ENCODE peak calls at places on chromosome 7, in seven cellular contexts. H is cardiac fibroblast, R is lower lobe of right lung, U is thyroid gland, T is mesendoderm, K is right atrium auricular region, J is astrocyte of the spinal cord. G is an unnamed sample.

GRCh38 chr7:114574384-114574783 is 159.8 kb downstream of the FOXP2 start:
- DNase-seq in R (no peak), J (peak; percentile 34), T (peak; percentile 81), U (no peak), K (no peak), H (peak; percentile 75), G (peak; percentile 49)

GRCh38 chr7:46207931-46208634 is 287.0 kb upstream of the IGFBP3 start:
- DNase-seq in U (no peak), K (no peak), T (no peak), R (no peak), J (no peak), H (no peak), G (no peak)

GRCh38 chr7:183496-183895 is 8.9 kb upstream of the FAM20C start:
- DNase-seq in H (no peak), U (no peak), J (no peak), R (no peak), K (no peak), T (no peak), G (no peak)

GRCh38 chr7:34069676-34070075 is 164.3 kb downstream of the BMPER start:
- DNase-seq in R (no peak), J (peak; percentile 52), U (no peak), K (no peak), T (peak; percentile 8), H (peak; percentile 39), G (no peak)

GRCh38 chr7:43954524-43955228 is 28.4 kb downstream of the UBE2D4 start:
- DNase-seq in R (no peak), K (no peak), H (peak; percentile 65), T (peak; percentile 84), U (peak; percentile 9), J (peak; percentile 55), G (peak; percentile 23)

GRCh38 chr7:25598765-25599164 is 370.5 kb upstream of the NPVF start:
- DNase-seq in K (no peak), R (no peak), J (no peak), H (no peak), T (no peak), U (no peak), G (no peak)

GRCh38 chr7:108528183-108528712 is 2.3 kb upstream of the PNPLA8 start:
- DNase-seq in J (no peak), U (no peak), R (no peak), T (no peak), H (no peak), K (no peak), G (no peak)

GRCh38 chr7:51802698-51803097 is 486.1 kb upstream of the COBL start:
- DNase-seq in R (no peak), H (no peak), J (no peak), U (no peak), T (peak; percentile 25), K (no peak), G (no peak)

GRCh38 chr7:155810607-155811559 is 1.4 kb downstream of the SHH start:
- DNase-seq in R (peak; percentile 44), H (no peak), U (no peak), J (no peak), T (peak; percentile 41), K (no peak), G (no peak)

GRCh38 chr7:115910541-115911164 is 119.9 kb downstream of the TFEC start:
- DNase-seq in R (no peak), K (no peak), U (no peak), T (peak; percentile 47), H (peak; percentile 49), J (peak; percentile 61), G (no peak)

GRCh38 chr7:17706734-17707133 is 233.6 kb downstream of the SNX13 start:
- DNase-seq in U (peak; percentile 50), J (peak; percentile 76), K (no peak), R (no peak), H (peak; percentile 84), T (peak; percentile 81), G (peak; percentile 41)

GRCh38 chr7:35716038-35716803 is 21.3 kb upstream of the HERPUD2 start:
- DNase-seq in H (peak; percentile 65), R (no peak), K (no peak), U (peak; percentile 77), J (no peak), T (no peak), G (peak; percentile 61)

GRCh38 chr7:10412426-10413019 is 561.1 kb upstream of the PHF14 start:
- DNase-seq in T (peak; percentile 35), K (no peak), R (no peak), U (no peak), H (peak; percentile 41), J (peak; percentile 38), G (no peak)

GRCh38 chr7:108000875-108001758 is 1.8 kb downstream of the LAMB1 start:
- DNase-seq in J (peak; percentile 55), U (peak; percentile 54), H (peak; percentile 73), R (peak; percentile 51), K (no peak), T (peak; percentile 91), G (no peak)

GRCh38 chr7:24716480-24717246 is 40.6 kb downstream of the GSDME start:
- DNase-seq in K (peak; percentile 18), H (no peak), U (no peak), J (no peak), R (no peak), T (no peak), G (no peak)

DNA sequence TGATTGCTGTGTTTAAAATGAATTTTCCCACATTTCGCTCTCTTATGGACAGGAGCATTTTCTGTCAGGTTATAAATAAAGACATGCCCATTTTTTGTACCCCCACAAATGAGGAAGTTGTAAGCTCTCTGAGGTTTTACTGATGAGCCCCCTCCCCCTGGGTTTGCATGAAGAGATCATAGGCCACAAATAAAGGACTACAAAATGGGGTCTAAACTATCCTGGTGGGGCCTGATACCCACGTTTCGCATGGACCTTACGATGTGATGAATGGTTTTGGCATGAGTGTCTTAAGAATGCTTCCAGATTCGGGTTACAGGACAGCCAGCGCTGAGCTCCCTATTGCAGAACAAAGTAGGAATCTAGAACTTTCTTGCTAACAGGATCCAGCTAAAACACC is 5.8 kb downstream of the IKZF1 start:
- DNase-seq in J (no peak), U (no peak), K (no peak), H (no peak), R (no peak), T (no peak), G (no peak)
- H3K4me3 ChIP-seq in J (no peak overlapping the region), U (no peak overlapping the region), K (no peak overlapping the region), H (no peak overlapping the region), R (no peak overlapping the region), T (no peak overlapping the region), G (no peak overlapping the region)

GRCh38 chr7:66629659-66630058 is 978 bp downstream of the KCTD7 start:
- DNase-seq in J (no peak), U (peak; percentile 7), R (no peak), H (no peak), K (no peak), T (no peak), G (no peak)
- H3K4me3 ChIP-seq in J (peak overlapping the region; percentile 63), U (peak overlapping the region; percentile 75), R (peak overlapping the region; percentile 72), H (peak overlapping the region; percentile 59), K (peak overlapping the region; percentile 57), T (no peak overlapping the region), G (peak overlapping the region; percentile 66)

DNA sequence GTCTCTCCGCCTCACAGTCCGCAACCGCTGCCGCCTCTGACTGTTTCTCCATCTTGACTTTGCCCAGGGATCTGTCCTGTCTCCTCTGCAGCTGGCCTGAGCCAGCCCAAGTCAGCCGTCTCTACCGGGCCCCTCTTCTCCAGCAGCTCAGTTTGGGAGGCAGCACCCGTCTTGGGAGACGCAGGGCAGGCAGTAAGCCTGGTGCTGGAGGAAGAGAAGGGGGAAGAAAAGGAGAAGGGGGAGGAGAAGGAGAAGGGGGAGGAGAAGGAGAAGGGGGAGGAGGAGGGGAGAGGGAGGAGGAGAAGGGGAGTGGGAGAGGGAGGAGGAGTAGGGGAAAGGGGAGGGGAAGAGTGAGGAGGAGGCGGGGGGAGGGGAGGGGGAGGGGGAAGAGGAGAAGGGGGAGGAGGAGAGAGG is 36.0 kb upstream of the FZD9 start:
- DNase-seq in J (no peak), R (no peak), T (peak; percentile 77), H (no peak), U (no peak), K (no peak), G (no peak)
- H3K4me3 ChIP-seq in J (no peak overlapping the region), R (no peak overlapping the region), T (peak overlapping the region; percentile 11), H (no peak overlapping the region), U (no peak overlapping the region), K (no peak overlapping the region), G (no peak overlapping the region)

DNA sequence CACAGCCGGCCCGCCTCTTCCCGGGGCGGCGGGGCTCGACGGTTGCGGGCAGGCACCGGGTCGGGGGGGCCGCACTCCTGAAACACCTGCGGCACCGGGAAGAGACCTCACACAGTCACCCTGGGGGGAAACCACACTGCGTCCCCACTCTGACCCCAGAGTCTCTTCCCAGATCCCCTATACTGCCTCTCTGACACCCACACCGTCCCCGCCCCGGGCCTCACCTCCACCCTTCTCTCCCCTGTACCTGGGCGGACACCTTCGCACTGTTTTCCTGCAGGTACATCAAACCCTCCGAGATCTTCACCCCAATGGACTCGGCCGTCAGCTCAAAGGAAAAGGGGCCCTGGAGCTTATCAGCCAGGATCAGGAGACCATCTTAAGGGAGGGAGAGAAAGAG is 3.4 kb upstream of the GAL3ST4 start:
- DNase-seq in J (no peak), U (no peak), K (no peak), H (no peak), T (no peak), R (no peak), G (no peak)
- H3K4me3 ChIP-seq in J (no peak overlapping the region), U (peak overlapping the region; percentile 33), K (peak overlapping the region; percentile 9), H (no peak overlapping the region), T (no peak overlapping the region), R (peak overlapping the region; percentile 45), G (no peak overlapping the region)

DNA sequence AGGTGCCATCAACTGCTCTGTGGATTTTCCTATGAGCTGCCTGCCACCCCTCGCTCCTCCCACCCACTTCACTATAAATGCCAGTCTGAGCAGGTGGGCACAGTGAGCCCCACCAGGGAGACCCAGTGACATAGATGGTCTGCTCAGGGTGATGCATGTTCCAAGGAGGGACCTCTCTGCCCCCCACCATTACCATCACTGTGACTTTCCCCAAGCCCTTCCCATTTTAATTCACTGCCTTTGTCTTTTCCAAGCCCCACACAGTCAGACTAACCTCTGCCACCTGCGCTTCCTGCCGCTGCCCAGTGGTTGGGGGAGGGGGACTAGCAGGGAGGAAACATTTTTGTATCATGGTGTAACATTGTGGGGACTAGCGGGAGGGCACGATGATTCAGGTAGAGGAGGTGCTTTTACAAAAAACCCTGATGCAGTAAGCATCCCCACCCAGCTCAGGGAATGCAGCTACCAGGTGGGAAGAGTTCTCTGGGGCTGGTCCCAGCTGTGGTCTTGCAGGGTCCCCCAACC is 24.6 kb downstream of the PRSS2 start:
- DNase-seq in T (peak; percentile 79), H (no peak), K (peak; percentile 44), R (no peak), U (no peak), J (no peak), G (no peak)
- H3K4me3 ChIP-seq in T (no peak overlapping the region), H (no peak overlapping the region), K (no peak overlapping the region), R (no peak overlapping the region), U (no peak overlapping the region), J (no peak overlapping the region), G (no peak overlapping the region)